ENCODE peak calls at places on chromosomes 4 and X, in nine cellular contexts. B is naive thymus-derived CD8-positive, alpha-beta T cell; L is AG09319; U is NCI-H1092 treated with DMSO at 0.1 percent for 48 hours; O is thyroid gland; I is Ammon's horn; C is NCI-H82; X is HCEC 1CT; R is activated T-helper 9 cell treated with anti-CD3 and anti-CD28 coated beads, Interleukin-2, amount 50 U/mL, for 16 hours. J is an unnamed sample.

GRCh38 chr4:163603246-163603645 is 108.8 kb downstream of the TMA16 start:
- DNase-seq in B (no peak), L (no peak), U (no peak), O (no peak), I (no peak), C (no peak), X (peak; percentile 50), R (no peak), J (no peak)

GRCh38 chr4:122313001-122313400 is 65.8 kb upstream of the ADAD1 start:
- DNase-seq in B (no peak), L (no peak), U (no peak), O (no peak), I (no peak), C (no peak), X (no peak), R (no peak), J (no peak)

GRCh38 chr4:20483416-20483815 is 216.8 kb upstream of the PACRGL start:
- DNase-seq in B (no peak), L (no peak), U (no peak), O (no peak), I (no peak), C (no peak), X (no peak), R (no peak), J (no peak)

GRCh38 chr4:94412019-94413017 is 39.4 kb upstream of the PDLIM5 start:
- DNase-seq in B (no peak), L (no peak), U (peak; percentile 8), O (no peak), I (peak; percentile 7), C (no peak), X (peak; percentile 62), R (no peak), J (no peak)

GRCh38 chr4:112327950-112328349 is 30.8 kb downstream of the ALPK1 start:
- DNase-seq in B (peak; percentile 36), L (peak; percentile 27), U (peak; percentile 80), O (no peak), I (peak; percentile 67), C (peak; percentile 79), X (peak; percentile 28), R (no peak), J (no peak)

GRCh38 chrX:57772637-57773036 is 92.6 kb upstream of the NLRP2B start:
- DNase-seq in B (no peak), L (no peak), U (no peak), O (no peak), I (no peak), C (peak; percentile 16), X (no peak), R (no peak), J (no peak)

GRCh38 chrX:3312109-3312508 is 34.3 kb downstream of the MXRA5 start:
- DNase-seq in B (no peak), L (no peak), U (no peak), O (no peak), I (no peak), C (no peak), X (no peak), R (no peak), J (no peak)

GRCh38 chr4:83112678-83113428 is 1.7 kb downstream of the PLAC8 start:
- DNase-seq in B (peak; percentile 46), L (no peak), U (no peak), O (no peak), I (no peak), C (no peak), X (no peak), R (no peak), J (no peak)

GRCh38 chr4:118923891-118924290 is 35.2 kb downstream of the SYNPO2 start:
- DNase-seq in B (no peak), L (no peak), U (no peak), O (no peak), I (no peak), C (no peak), X (no peak), R (no peak), J (no peak)

GRCh38 chr4:174929346-174929745 is 11.2 kb downstream of the ADAM29 start:
- DNase-seq in B (no peak), L (no peak), U (no peak), O (no peak), I (no peak), C (no peak), X (no peak), R (no peak), J (no peak)

GRCh38 chrX:118807151-118808017 is 16.2 kb upstream of the ZCCHC12 start:
- DNase-seq in B (peak; percentile 16), L (peak; percentile 12), U (peak; percentile 54), O (peak; percentile 42), I (peak; percentile 67), C (peak; percentile 44), X (peak; percentile 37), R (peak; percentile 7), J (no peak)

GRCh38 chr4:143360838-143361237 is 24.2 kb downstream of the GAB1 start:
- DNase-seq in B (no peak), L (no peak), U (no peak), O (no peak), I (no peak), C (no peak), X (no peak), R (no peak), J (no peak)

J was measured in brain pericyte.